ENCODE peak calls at places on chromosomes 4 and X, in four cellular contexts. D is PC-3, L is lung, Y is ovary. N is an unnamed sample. For H3K36me3, the result is how much of the 10 kb centered on the place peaks cover.

GRCh38 chr4:178320003-178320402 is 877.8 kb upstream of the AGA start:
- DNase-seq in D (no peak), L (no peak), Y (no peak), N (no peak)

GRCh38 chr4:72112514-72113156 is 80.8 kb downstream of the NPFFR2 start:
- DNase-seq in D (peak), L (no peak), Y (no peak), N (no peak)

GRCh38 chrX:57286507-57287251 is at the start of gene FAAH2:
- DNase-seq in D (peak), L (peak), Y (no peak), N (peak)

GRCh38 chr4:105998210-105998609 is 102.9 kb downstream of the NPNT start:
- DNase-seq in D (no peak), L (no peak), Y (no peak), N (no peak)

GRCh38 chr4:83535520-83535944 is 376 bp upstream of the GPAT3 start:
- DNase-seq in D (peak), L (peak), Y (peak), N (no peak)

GRCh38 chr4:186241616-186242015 is 14.3 kb downstream of the KLKB1 start:
- DNase-seq in D (no peak), L (no peak), Y (no peak), N (no peak)

GRCh38 chrX:140495739-140496138 is 9.1 kb downstream of the SOX3 start:
- DNase-seq in D (no peak), L (no peak), Y (no peak), N (no peak)

GRCh38 chr4:133623847-133624246 is 474.8 kb downstream of the PCDH10 start:
- DNase-seq in D (no peak), L (no peak), Y (no peak), N (no peak)

GRCh38 chr4:107993969-107994368 is 4.3 kb downstream of the HADH start:
- DNase-seq in D (no peak), L (no peak), Y (no peak), N (no peak)

GRCh38 chr4:13989496-13989895 is 362.0 kb upstream of the BOD1L1 start:
- DNase-seq in D (no peak), L (no peak), Y (no peak), N (no peak)

GRCh38 chr4:153114771-153115321 is 89.4 kb upstream of the TRIM2 start:
- DNase-seq in D (peak), L (no peak), Y (no peak), N (peak)

GRCh38 chr4:156290811-156291210 is 337.1 kb upstream of the CTSO start:
- DNase-seq in D (no peak), L (no peak), Y (no peak), N (no peak)

GRCh38 chr4:140643571-140644055 is 74.9 kb upstream of the UCP1 start:
- DNase-seq in D (no peak), L (no peak), Y (peak), N (no peak)

GRCh38 chrX:143768976-143769375 is 48.4 kb upstream of the SPANXN2 start:
- DNase-seq in D (peak), L (no peak), Y (no peak), N (no peak)

GRCh38 chrX:118978451-118978850 is 4.0 kb downstream of the LONRF3 start:
- DNase-seq in D (peak), L (no peak), Y (no peak), N (no peak)

GRCh38 chrX:103002576-103002975 is 61.4 kb downstream of the BEX1 start:
- DNase-seq in D (no peak), L (no peak), Y (no peak), N (no peak)

GRCh38 chr4:26484538-26484937 is 5.7 kb downstream of the CCKAR start:
- DNase-seq in D (no peak), L (no peak), Y (no peak), N (no peak)

GRCh38 chr4:6087669-6088068 is 69.4 kb upstream of the C4orf50 start:
- DNase-seq in D (peak), L (no peak), Y (no peak), N (no peak)

GRCh38 chr4:56305390-56305789 is 81.9 kb downstream of the AASDH start:
- DNase-seq in D (no peak), L (no peak), Y (no peak), N (no peak)

GRCh38 chr4:158162637-158163036 is 10.2 kb downstream of the GASK1B start:
- DNase-seq in D (no peak), L (no peak), Y (no peak), N (no peak)

GRCh38 chr4:31657859-31658258 is 937.7 kb downstream of the PCDH7 start:
- DNase-seq in D (peak), L (no peak), Y (no peak), N (no peak)

GRCh38 chrX:40102393-40103381 is 4.9 kb upstream of the BCOR start:
- DNase-seq in D (no peak), L (no peak), Y (no peak), N (no peak)

GRCh38 chr4:5912614-5913019 is 19.7 kb upstream of the CRMP1 start:
- DNase-seq in D (no peak), L (no peak), Y (no peak), N (no peak)

GRCh38 chr4:54902261-54902660 is 223.1 kb downstream of the KDR start:
- DNase-seq in D (peak), L (no peak), Y (no peak), N (no peak)

GRCh38 chr4:45629717-45630116 is 494.1 kb downstream of the GABRG1 start:
- DNase-seq in D (no peak), L (no peak), Y (no peak), N (no peak)

GRCh38 chr4:52577285-52577968 is 81.7 kb downstream of the USP46 start:
- DNase-seq in D (peak), L (no peak), Y (no peak), N (no peak)

GRCh38 chr4:95250544-95251137 is 298.1 kb downstream of the UNC5C start:
- DNase-seq in D (peak), L (no peak), Y (no peak), N (no peak)

GRCh38 chr4:22458112-22458511 is 57.8 kb downstream of the ADGRA3 start:
- DNase-seq in D (peak), L (no peak), Y (no peak), N (no peak)

GRCh38 chr4:62533573-62533972 is 1333.4 kb downstream of the ADGRL3 start:
- DNase-seq in D (no peak), L (no peak), Y (no peak), N (no peak)

GRCh38 chr4:128690009-128690408 is 119.5 kb upstream of the JADE1 start:
- DNase-seq in D (no peak), L (no peak), Y (no peak), N (no peak)

GRCh38 chr4:8854016-8854415 is 17.6 kb downstream of the HMX1 start:
- DNase-seq in D (no peak), L (no peak), Y (no peak), N (no peak)

GRCh38 chr4:156805696-156806095 is 165.9 kb downstream of the PDGFC start:
- DNase-seq in D (no peak), L (no peak), Y (no peak), N (no peak)

GRCh38 chr4:172515266-172515879 is 653.2 kb upstream of the GALNT7 start:
- DNase-seq in D (no peak), L (no peak), Y (no peak), N (no peak)

GRCh38 chrX:108666101-108666500 is 70.3 kb downstream of the IRS4 start:
- DNase-seq in D (no peak), L (no peak), Y (no peak), N (no peak)

GRCh38 chr4:111398906-111399330 is 746.3 kb upstream of the FAM241A start:
- DNase-seq in D (no peak), L (no peak), Y (no peak), N (no peak)

GRCh38 chr4:7694256-7694775 is 245.3 kb downstream of the AFAP1 start:
- DNase-seq in D (no peak), L (no peak), Y (no peak), N (no peak)

GRCh38 chr4:54065282-54066087 is 1.1 kb upstream of the CHIC2 start:
- DNase-seq in D (peak), L (no peak), Y (no peak), N (no peak)

GRCh38 chrX:153580700-153581386 is 18.1 kb downstream of the CCNQ start:
- DNase-seq in D (no peak), L (no peak), Y (no peak), N (no peak)

GRCh38 chrX:140432328-140433025 is 72.4 kb downstream of the SOX3 start:
- DNase-seq in D (no peak), L (no peak), Y (no peak), N (no peak)

DNA sequence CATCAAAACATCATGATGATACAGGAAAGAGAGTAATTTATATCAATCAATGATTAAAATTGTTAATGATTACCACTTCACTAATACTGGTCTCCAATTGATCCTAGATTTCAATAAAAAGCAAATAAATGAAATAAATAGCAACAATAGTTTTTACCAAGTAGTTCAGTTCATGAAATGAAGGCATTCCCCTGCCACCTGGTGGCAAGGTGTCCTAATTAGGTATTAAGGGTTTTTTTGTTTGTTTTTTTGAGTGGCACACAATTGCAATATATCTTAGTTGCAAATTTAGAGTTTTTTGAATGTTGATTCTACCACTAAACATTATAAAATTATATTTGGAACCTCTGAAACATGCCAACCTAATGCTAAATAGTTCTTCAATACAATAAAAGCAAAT is 157.4 kb upstream of the PDE5A start:
- DNase-seq in D (peak), L (no peak), Y (no peak), N (no peak)
- TF ChIP-seq CTCF in D (peak), L (no peak), Y (no peak), N (no peak)

GRCh38 chrX:53379008-53379710 is 43.3 kb downstream of the SMC1A start:
- DNase-seq in D (no peak), L (no peak), Y (no peak), N (no peak)
- H3K36me3 ChIP-seq in D (half or more), L (under half), Y (under half), N (under half)

DNA sequence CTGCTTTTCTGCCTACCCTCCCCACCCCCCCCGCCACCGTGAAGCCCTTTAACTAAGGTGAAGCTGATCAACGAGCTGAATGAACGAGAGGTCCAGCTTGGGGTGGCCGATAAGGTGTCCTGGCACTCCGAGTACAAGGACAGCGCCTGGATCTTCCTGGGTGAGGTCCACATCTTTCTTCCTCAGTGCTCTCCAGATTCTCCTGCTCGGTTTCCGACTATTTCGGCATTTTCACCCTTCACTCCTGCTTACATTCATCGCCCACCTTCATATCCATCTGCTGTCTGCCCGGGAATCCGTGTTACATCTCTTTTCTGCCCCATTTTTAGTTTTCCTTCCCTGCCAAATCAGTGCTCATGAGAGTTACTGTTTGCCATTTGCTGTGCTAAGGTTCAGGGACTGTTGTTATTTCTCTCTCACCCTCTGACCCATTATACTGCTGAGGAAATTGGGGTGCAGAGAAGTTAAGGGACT is 461 bp downstream of the RBMX2 start:
- DNase-seq in D (no peak), L (no peak), Y (no peak), N (no peak)
- H3K27ac ChIP-seq in D (no peak), L (peak), Y (no peak), N (no peak)

DNA sequence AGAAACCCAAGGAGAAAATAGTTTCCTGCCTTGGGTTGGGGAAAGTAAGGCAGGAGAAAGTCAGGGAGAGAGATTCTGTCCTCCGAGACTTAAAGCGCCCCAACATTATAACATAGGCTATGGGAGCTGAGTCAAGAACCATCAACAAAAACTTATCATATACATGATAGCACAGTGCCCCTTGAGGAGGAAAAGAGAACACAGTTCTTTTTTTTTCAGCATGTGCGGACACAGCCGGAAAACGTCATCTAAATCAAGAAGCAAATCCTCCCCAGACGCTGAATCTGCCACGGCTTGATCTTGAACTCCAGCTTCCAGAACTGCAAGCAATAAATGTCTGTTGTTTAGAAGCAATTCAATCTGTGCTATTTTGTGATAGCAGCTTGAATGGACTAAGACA is 549.6 kb upstream of the PRKX start:
- DNase-seq in D (peak), L (no peak), Y (no peak), N (no peak)
- TF ChIP-seq CTCF in D (peak), L (no peak), Y (no peak), N (no peak)

GRCh38 chr4:761739-762138 is 56.1 kb downstream of the PCGF3 start:
- DNase-seq in D (no peak), L (no peak), Y (no peak), N (no peak)
- H3K36me3 ChIP-seq in D (under half), L (under half), Y (under half), N (under half)

DNA sequence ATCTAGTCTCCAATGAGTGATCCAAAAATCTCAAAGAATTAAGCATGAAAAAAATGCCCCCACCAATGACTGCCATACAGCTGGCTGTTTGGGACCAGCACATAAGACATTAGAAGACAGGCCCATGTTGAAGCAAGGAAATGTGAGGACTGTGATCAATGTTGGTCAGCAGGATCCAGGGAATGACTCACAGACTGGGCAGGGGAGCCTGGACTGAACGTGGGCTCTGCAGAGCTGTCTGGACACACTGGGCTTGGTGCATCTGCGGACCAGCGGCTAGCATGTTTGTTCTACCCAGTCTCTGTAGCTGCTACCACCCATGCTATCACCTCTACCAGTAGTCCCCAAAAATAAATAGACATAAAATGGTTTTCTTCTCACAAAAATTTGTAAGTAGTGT is 108.6 kb downstream of the PALLD start:
- DNase-seq in D (peak), L (no peak), Y (no peak), N (no peak)
- H3K27ac ChIP-seq in D (peak), L (no peak), Y (no peak), N (no peak)

DNA sequence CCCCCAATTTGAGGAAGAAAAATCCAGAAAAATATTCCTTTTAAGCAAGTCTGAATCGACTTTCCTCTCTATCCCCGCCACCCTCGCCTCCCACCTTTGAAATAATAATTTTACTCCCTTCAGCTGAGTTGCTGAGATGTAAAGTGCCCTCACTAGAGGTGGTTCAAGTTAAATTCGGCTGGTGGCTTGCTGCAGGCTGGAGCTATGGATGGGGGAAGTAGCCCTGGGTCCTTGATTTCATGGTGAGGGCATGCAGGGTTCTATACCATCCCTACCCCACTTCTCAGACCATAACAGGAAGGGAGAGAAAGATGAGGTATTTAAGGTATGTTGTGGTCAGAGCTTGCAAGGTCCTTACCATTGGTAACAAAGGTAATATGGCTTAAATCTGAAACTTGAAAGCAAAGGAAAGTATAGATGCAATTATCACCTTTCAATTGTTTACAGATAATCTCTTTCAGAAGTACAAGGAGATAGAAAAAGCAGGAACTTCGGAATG is 440.0 kb downstream of the INPP4B start:
- DNase-seq in D (peak), L (no peak), Y (no peak), N (no peak)
- TF ChIP-seq CTCF in D (no peak), L (no peak), Y (no peak), N (no peak)